ENCODE peak calls at places on chromosomes 16 and 17, in six cellular contexts. K, R, W, Q, J and T are unnamed samples.

GRCh38 chr16:4323845-4324478 is 8.1 kb downstream of the GLIS2 start:
- DNase-seq in W (peak; percentile 52), K (peak; percentile 42), J (peak; percentile 63), Q (peak; percentile 42), R (peak; percentile 28), T (no peak)

GRCh38 chr17:68089881-68090280 is 54.3 kb downstream of the KPNA2 start:
- DNase-seq in K (peak; percentile 31), Q (peak; percentile 24), W (peak; percentile 23), R (no peak), J (no peak), T (peak; percentile 73)

GRCh38 chr16:719815-720506 is 985 bp upstream of the ANTKMT start:
- DNase-seq in J (no peak), K (no peak), Q (no peak), W (no peak), R (no peak), T (no peak)

GRCh38 chr17:47698749-47699535 is 5.0 kb downstream of the TBKBP1 start:
- DNase-seq in K (no peak), W (peak; percentile 59), Q (peak; percentile 29), J (peak; percentile 51), R (no peak), T (peak; percentile 93)

GRCh38 chr17:80847506-80848230 is 144.0 kb upstream of the CHMP6 start:
- DNase-seq in R (no peak), W (no peak), Q (no peak), K (no peak), J (no peak), T (no peak)

GRCh38 chr17:7238418-7239090 is 703 bp downstream of the PHF23 start:
- DNase-seq in J (no peak), R (no peak), W (no peak), Q (no peak), K (peak; percentile 49), T (peak; percentile 73)

GRCh38 chr16:27495191-27495590 is 54.5 kb downstream of the GTF3C1 start:
- DNase-seq in K (peak; percentile 92), J (peak; percentile 46), R (no peak), W (peak; percentile 71), Q (peak; percentile 85), T (no peak)

GRCh38 chr16:2689968-2690830 is 7.9 kb downstream of the KCTD5 start:
- DNase-seq in W (no peak), J (peak; percentile 70), R (no peak), K (peak; percentile 55), Q (no peak), T (peak; percentile 73)

GRCh38 chr17:69417545-69418483 is 3.3 kb downstream of the MAP2K6 start:
- DNase-seq in W (no peak), Q (no peak), K (peak; percentile 26), J (no peak), R (no peak), T (no peak)

GRCh38 chr17:49554694-49555494 is 20.8 kb upstream of the NXPH3 start:
- DNase-seq in Q (no peak), R (no peak), W (no peak), K (no peak), J (no peak), T (no peak)

GRCh38 chr17:78674156-78674555 is 97.0 kb upstream of the DNAH17 start:
- DNase-seq in W (no peak), K (no peak), J (no peak), Q (no peak), R (no peak), T (no peak)

GRCh38 chr16:8776193-8776592 is 21.2 kb downstream of the TMEM186 start:
- DNase-seq in K (no peak), Q (no peak), R (no peak), J (no peak), W (no peak), T (no peak)

GRCh38 chr17:41919165-41919817 is 540 bp upstream of the ACLY start:
- DNase-seq in Q (no peak), J (no peak), K (no peak), W (peak; percentile 55), R (peak; percentile 52), T (peak; percentile 81)

DNA sequence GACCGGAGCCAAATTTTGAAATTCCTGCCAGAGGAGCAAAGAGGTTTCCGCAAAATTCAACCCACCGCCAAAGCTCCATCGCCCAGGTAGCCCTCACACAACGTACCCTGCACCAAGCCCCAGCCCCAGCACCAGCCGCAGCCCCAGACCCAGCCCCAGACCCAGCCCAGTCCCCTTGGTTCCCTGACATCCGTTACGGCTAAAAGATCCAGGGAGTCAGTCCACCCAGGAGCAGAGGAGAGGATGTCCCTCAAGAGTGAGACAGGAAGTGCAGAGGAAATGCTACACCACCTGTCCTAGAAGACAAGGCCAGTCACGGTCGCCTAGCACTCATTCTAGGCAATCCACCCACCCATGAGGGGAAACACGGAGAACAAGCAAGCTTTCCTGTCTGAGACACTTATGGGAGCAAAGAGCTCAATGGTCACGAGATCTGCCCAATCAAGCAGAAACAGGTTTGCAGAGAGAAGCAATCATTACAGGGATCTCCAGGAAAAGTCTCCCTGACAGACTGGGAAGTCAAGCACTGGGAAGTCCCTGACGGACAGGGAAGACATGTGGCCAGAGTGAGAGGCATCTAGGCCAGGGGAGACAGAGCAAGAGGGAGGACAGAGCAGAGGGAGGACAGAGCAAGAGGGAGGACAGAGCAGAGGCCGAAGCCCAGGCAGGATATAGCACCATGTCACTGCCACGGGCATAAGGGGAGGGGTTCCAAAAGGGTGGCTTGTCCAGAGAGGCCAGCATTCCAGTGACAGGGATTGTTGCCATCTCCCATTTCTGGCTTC is 15.0 kb upstream of the KCNJ18 start:
- DNase-seq in R (no peak), W (no peak), J (no peak), Q (no peak), K (no peak), T (no peak)
- H3K9me3 ChIP-seq in R (no peaks in the 10 kb centered on the region), W (no peaks in the 10 kb centered on the region), J (no peaks in the 10 kb centered on the region), Q (peaks cover 57% of the 10 kb centered on the region), K (no peaks in the 10 kb centered on the region), T (peaks cover 15% of the 10 kb centered on the region)

GRCh38 chr17:73042809-73043685 is 49.4 kb downstream of the SLC39A11 start:
- DNase-seq in J (no peak), K (peak; percentile 52), R (no peak), W (no peak), Q (peak; percentile 20), T (no peak)
- H3K36me3 ChIP-seq in J (no peaks in the 10 kb centered on the region), K (no peaks in the 10 kb centered on the region), R (no peaks in the 10 kb centered on the region), W (peaks cover 6% of the 10 kb centered on the region), Q (no peaks in the 10 kb centered on the region), T (no peaks in the 10 kb centered on the region)

DNA sequence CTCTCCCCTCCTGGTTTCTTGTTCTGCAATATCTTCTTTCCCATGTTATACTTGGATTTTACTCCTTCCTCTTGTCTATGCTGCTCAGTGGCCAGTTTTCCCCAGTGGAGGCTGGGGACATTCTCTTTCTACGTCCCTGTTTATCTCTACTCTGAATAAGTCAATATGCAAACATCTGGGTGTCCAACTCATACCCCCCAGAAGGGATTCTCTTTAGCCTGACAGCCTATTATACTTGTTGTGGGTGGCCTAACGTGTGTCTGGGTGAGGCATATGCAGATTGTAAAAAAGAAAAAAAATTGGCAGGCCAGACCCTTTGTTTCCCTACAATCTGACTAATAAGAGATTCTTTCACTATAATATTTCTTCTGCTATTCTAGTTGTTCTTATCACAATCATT is 134.2 kb upstream of the MAF start:
- DNase-seq in W (no peak), J (no peak), K (no peak), R (no peak), Q (no peak), T (no peak)
- H3K9me3 ChIP-seq in W (no peaks in the 10 kb centered on the region), J (no peaks in the 10 kb centered on the region), K (no peaks in the 10 kb centered on the region), R (no peaks in the 10 kb centered on the region), Q (peaks cover 7% of the 10 kb centered on the region), T (no peaks in the 10 kb centered on the region)

GRCh38 chr16:28569968-28570752 is 16.4 kb downstream of the SGF29 start:
- DNase-seq in K (no peak), R (no peak), W (no peak), Q (no peak), J (no peak), T (no peak)
- H3K36me3 ChIP-seq in K (no peaks in the 10 kb centered on the region), R (no peaks in the 10 kb centered on the region), W (peaks cover 20% of the 10 kb centered on the region), Q (peaks cover under 1% of the 10 kb centered on the region), J (no peaks in the 10 kb centered on the region), T (no peaks in the 10 kb centered on the region)

GRCh38 chr17:39868554-39868942 is 546 bp downstream of the ZPBP2 start:
- DNase-seq in Q (no peak), R (no peak), J (no peak), K (no peak), W (no peak), T (no peak)

GRCh38 chr17:39870776-39871175 is 2.8 kb downstream of the ZPBP2 start:
- DNase-seq in K (no peak), Q (no peak), W (no peak), R (no peak), J (no peak), T (no peak)

GRCh38 chr17:39867891-39868553 is at the start of gene ZPBP2:
- DNase-seq in R (no peak), K (no peak), W (no peak), J (no peak), Q (no peak), T (no peak)

GRCh38 chr17:39867084-39867890 is 715 bp upstream of the ZPBP2 start:
- DNase-seq in Q (no peak), W (no peak), J (no peak), R (no peak), K (no peak), T (no peak)

DNA sequence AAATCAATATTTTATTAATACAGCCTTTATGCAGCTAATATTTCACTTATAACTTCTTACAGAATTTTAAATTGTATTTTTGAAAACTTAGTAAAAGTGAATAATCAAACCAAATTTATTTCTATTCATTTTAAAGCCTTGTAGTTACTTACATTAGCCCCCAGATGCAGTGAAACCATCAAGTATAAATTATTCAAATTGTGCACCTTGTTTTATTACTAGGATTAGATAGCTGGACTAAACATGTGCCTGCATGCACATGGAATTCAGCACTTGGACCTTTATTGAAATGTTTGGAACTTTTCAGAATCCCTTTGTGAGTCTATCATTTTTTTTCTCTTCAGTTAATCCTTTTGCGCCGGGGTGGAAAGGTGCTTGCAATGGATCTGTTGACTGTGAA is 4.7 kb downstream of the ZPBP2 start:
- DNase-seq in R (no peak), K (peak; percentile 40), J (no peak), Q (peak; percentile 31), W (no peak), T (no peak)
- H3K9me3 ChIP-seq in R (no peaks in the 10 kb centered on the region), K (no peaks in the 10 kb centered on the region), J (no peaks in the 10 kb centered on the region), Q (peaks cover 11% of the 10 kb centered on the region), W (no peaks in the 10 kb centered on the region), T (peaks cover 3% of the 10 kb centered on the region)

DNA sequence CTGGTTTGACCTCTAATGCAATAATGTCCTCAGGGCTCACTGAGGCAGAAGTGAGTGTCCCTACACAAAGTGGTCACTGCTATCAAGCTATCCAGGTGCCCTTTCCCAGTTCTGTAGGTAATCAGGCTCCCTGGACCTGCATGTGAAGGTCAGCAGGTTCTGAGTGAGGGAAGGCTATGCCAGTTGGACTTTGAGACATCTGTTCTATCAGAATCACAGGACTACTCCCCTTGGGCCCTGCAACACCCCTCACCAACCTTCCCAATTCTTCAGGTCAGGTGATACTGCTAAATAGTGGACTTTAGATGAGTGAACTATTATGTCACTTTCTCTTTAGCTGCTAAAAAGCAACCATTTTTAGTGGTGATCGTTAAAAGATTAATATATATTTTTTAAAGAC is 37.6 kb downstream of the ZZEF1 start:
- DNase-seq in R (no peak), K (no peak), J (no peak), W (no peak), Q (no peak), T (no peak)
- H3K36me3 ChIP-seq in R (peaks cover 4% of the 10 kb centered on the region), K (peaks cover 10% of the 10 kb centered on the region), J (peaks cover 100% of the 10 kb centered on the region), W (peaks cover 96% of the 10 kb centered on the region), Q (peaks cover 47% of the 10 kb centered on the region), T (peaks cover 2% of the 10 kb centered on the region)

GRCh38 chr16:10333321-10334032 is 52.4 kb upstream of the ATF7IP2 start:
- DNase-seq in W (no peak), J (no peak), K (no peak), Q (no peak), R (no peak), T (no peak)
- H3K9me3 ChIP-seq in W (no peaks in the 10 kb centered on the region), J (no peaks in the 10 kb centered on the region), K (no peaks in the 10 kb centered on the region), Q (peaks cover 2% of the 10 kb centered on the region), R (no peaks in the 10 kb centered on the region), T (peaks cover 2% of the 10 kb centered on the region)